ENCODE peak calls at places on chromosomes 4 and X, in seven cellular contexts. One of them, this sample, is unnamed.

GRCh38 chr4:52751349-52751911 is at the start of gene ERVMER34-1:
- DNase-seq in Ammon's horn: no peak
- DNase-seq in iPS-NIHi11: peak; percentile 94
- DNase-seq in skeletal muscle cell: no peak
- DNase-seq in epithelial cell of prostate: peak; percentile 6
- DNase-seq in SW480: peak; percentile 76
- DNase-seq in putamen: no peak
- DNase-seq in this sample: no peak

GRCh38 chr4:38889143-38889542 is 21.5 kb downstream of the FAM114A1 start:
- DNase-seq in putamen: peak; percentile 79
- DNase-seq in skeletal muscle cell: peak; percentile 39
- DNase-seq in Ammon's horn: peak; percentile 63
- DNase-seq in epithelial cell of prostate: peak; percentile 57
- DNase-seq in SW480: peak; percentile 80
- DNase-seq in iPS-NIHi11: no peak
- DNase-seq in this sample: peak; percentile 68

GRCh38 chrX:152958047-152958446 is 35.9 kb downstream of the PNMA5 start:
- DNase-seq in epithelial cell of prostate: no peak
- DNase-seq in Ammon's horn: peak; percentile 19
- DNase-seq in SW480: no peak
- DNase-seq in skeletal muscle cell: no peak
- DNase-seq in putamen: peak; percentile 41
- DNase-seq in iPS-NIHi11: no peak
- DNase-seq in this sample: no peak

GRCh38 chr4:78788005-78788889 is 12.1 kb downstream of the BMP2K start:
- DNase-seq in iPS-NIHi11: no peak
- DNase-seq in epithelial cell of prostate: no peak
- DNase-seq in Ammon's horn: no peak
- DNase-seq in putamen: no peak
- DNase-seq in SW480: no peak
- DNase-seq in skeletal muscle cell: no peak
- DNase-seq in this sample: no peak

GRCh38 chr4:74920704-74921103 is 12.2 kb upstream of the PARM1 start:
- DNase-seq in skeletal muscle cell: no peak
- DNase-seq in putamen: no peak
- DNase-seq in epithelial cell of prostate: no peak
- DNase-seq in iPS-NIHi11: no peak
- DNase-seq in SW480: no peak
- DNase-seq in Ammon's horn: no peak
- DNase-seq in this sample: no peak

GRCh38 chrX:7132335-7133035 is 15.0 kb upstream of the STS start:
- DNase-seq in epithelial cell of prostate: peak; percentile 79
- DNase-seq in iPS-NIHi11: peak; percentile 36
- DNase-seq in skeletal muscle cell: no peak
- DNase-seq in Ammon's horn: peak; percentile 14
- DNase-seq in SW480: no peak
- DNase-seq in putamen: no peak
- DNase-seq in this sample: no peak

GRCh38 chr4:152936446-152937279 is 540 bp downstream of the FHDC1 start:
- DNase-seq in putamen: no peak
- DNase-seq in SW480: peak; percentile 52
- DNase-seq in epithelial cell of prostate: no peak
- DNase-seq in Ammon's horn: no peak
- DNase-seq in skeletal muscle cell: no peak
- DNase-seq in iPS-NIHi11: peak; percentile 81
- DNase-seq in this sample: peak; percentile 12

GRCh38 chr4:55706526-55706925 is 70.4 kb upstream of the NMU start:
- DNase-seq in Ammon's horn: no peak
- DNase-seq in putamen: no peak
- DNase-seq in SW480: no peak
- DNase-seq in iPS-NIHi11: no peak
- DNase-seq in skeletal muscle cell: no peak
- DNase-seq in epithelial cell of prostate: no peak
- DNase-seq in this sample: no peak

GRCh38 chr4:176601156-176601555 is 191.6 kb downstream of the VEGFC start:
- DNase-seq in epithelial cell of prostate: no peak
- DNase-seq in putamen: no peak
- DNase-seq in skeletal muscle cell: no peak
- DNase-seq in iPS-NIHi11: no peak
- DNase-seq in Ammon's horn: no peak
- DNase-seq in SW480: no peak
- DNase-seq in this sample: no peak

GRCh38 chrX:130636277-130636676 is 234.5 kb downstream of the RBMX2 start:
- DNase-seq in Ammon's horn: no peak
- DNase-seq in putamen: no peak
- DNase-seq in iPS-NIHi11: no peak
- DNase-seq in SW480: no peak
- DNase-seq in epithelial cell of prostate: no peak
- DNase-seq in skeletal muscle cell: no peak
- DNase-seq in this sample: no peak

GRCh38 chr4:187128226-187128625 is 404.6 kb upstream of the FAT1 start:
- DNase-seq in putamen: no peak
- DNase-seq in skeletal muscle cell: peak; percentile 20
- DNase-seq in epithelial cell of prostate: peak; percentile 86
- DNase-seq in Ammon's horn: no peak
- DNase-seq in SW480: peak; percentile 31
- DNase-seq in iPS-NIHi11: no peak
- DNase-seq in this sample: no peak

GRCh38 chr4:16646459-16646858 is 252.0 kb downstream of the LDB2 start:
- DNase-seq in SW480: no peak
- DNase-seq in putamen: no peak
- DNase-seq in Ammon's horn: no peak
- DNase-seq in iPS-NIHi11: no peak
- DNase-seq in skeletal muscle cell: no peak
- DNase-seq in epithelial cell of prostate: no peak
- DNase-seq in this sample: no peak

GRCh38 chrX:41025926-41026325 is 59.3 kb upstream of the USP9X start:
- DNase-seq in SW480: no peak
- DNase-seq in skeletal muscle cell: no peak
- DNase-seq in putamen: no peak
- DNase-seq in Ammon's horn: no peak
- DNase-seq in epithelial cell of prostate: no peak
- DNase-seq in iPS-NIHi11: no peak
- DNase-seq in this sample: no peak

GRCh38 chrX:149462849-149463248 is 42.3 kb downstream of the IDS start:
- DNase-seq in skeletal muscle cell: peak; percentile 64
- DNase-seq in SW480: no peak
- DNase-seq in iPS-NIHi11: no peak
- DNase-seq in putamen: no peak
- DNase-seq in Ammon's horn: no peak
- DNase-seq in epithelial cell of prostate: no peak
- DNase-seq in this sample: no peak

GRCh38 chr4:183407128-183407585 is 37.3 kb upstream of the CDKN2AIP start:
- DNase-seq in Ammon's horn: peak; percentile 92
- DNase-seq in SW480: peak; percentile 78
- DNase-seq in iPS-NIHi11: peak; percentile 93
- DNase-seq in epithelial cell of prostate: no peak
- DNase-seq in putamen: peak; percentile 86
- DNase-seq in skeletal muscle cell: peak; percentile 33
- DNase-seq in this sample: peak; percentile 87

GRCh38 chr4:122346503-122346902 is 32.3 kb upstream of the ADAD1 start:
- DNase-seq in Ammon's horn: no peak
- DNase-seq in SW480: no peak
- DNase-seq in skeletal muscle cell: no peak
- DNase-seq in epithelial cell of prostate: no peak
- DNase-seq in putamen: no peak
- DNase-seq in iPS-NIHi11: no peak
- DNase-seq in this sample: no peak

GRCh38 chr4:156778606-156779005 is 193.0 kb downstream of the PDGFC start:
- DNase-seq in skeletal muscle cell: no peak
- DNase-seq in SW480: no peak
- DNase-seq in Ammon's horn: no peak
- DNase-seq in epithelial cell of prostate: no peak
- DNase-seq in iPS-NIHi11: no peak
- DNase-seq in putamen: no peak
- DNase-seq in this sample: no peak

GRCh38 chr4:61520688-61521160 is 320.6 kb downstream of the ADGRL3 start:
- DNase-seq in skeletal muscle cell: peak; percentile 36
- DNase-seq in putamen: no peak
- DNase-seq in SW480: no peak
- DNase-seq in iPS-NIHi11: no peak
- DNase-seq in epithelial cell of prostate: peak; percentile 41
- DNase-seq in Ammon's horn: no peak
- DNase-seq in this sample: no peak

GRCh38 chrX:35890699-35891098 is 28.8 kb upstream of the CFAP47 start:
- DNase-seq in epithelial cell of prostate: no peak
- DNase-seq in Ammon's horn: peak; percentile 34
- DNase-seq in putamen: peak; percentile 31
- DNase-seq in iPS-NIHi11: peak; percentile 48
- DNase-seq in SW480: peak; percentile 33
- DNase-seq in skeletal muscle cell: no peak
- DNase-seq in this sample: peak; percentile 79

GRCh38 chr4:79046191-79046590 is 107.0 kb upstream of the PAQR3 start:
- DNase-seq in iPS-NIHi11: no peak
- DNase-seq in skeletal muscle cell: no peak
- DNase-seq in epithelial cell of prostate: no peak
- DNase-seq in SW480: no peak
- DNase-seq in Ammon's horn: no peak
- DNase-seq in putamen: no peak
- DNase-seq in this sample: no peak

GRCh38 chr4:140374130-140374477 is 658 bp downstream of the SCOC start:
- DNase-seq in skeletal muscle cell: no peak
- DNase-seq in putamen: no peak
- DNase-seq in iPS-NIHi11: peak; percentile 5
- DNase-seq in SW480: peak; percentile 44
- DNase-seq in epithelial cell of prostate: no peak
- DNase-seq in Ammon's horn: no peak
- DNase-seq in this sample: no peak

GRCh38 chrX:30085571-30085970 is 129.8 kb upstream of the MAGEB2 start:
- DNase-seq in putamen: no peak
- DNase-seq in SW480: no peak
- DNase-seq in iPS-NIHi11: no peak
- DNase-seq in skeletal muscle cell: no peak
- DNase-seq in epithelial cell of prostate: no peak
- DNase-seq in Ammon's horn: no peak
- DNase-seq in this sample: no peak

GRCh38 chr4:67714248-67714583 is 13.3 kb upstream of the UBA6 start:
- DNase-seq in iPS-NIHi11: no peak
- DNase-seq in SW480: no peak
- DNase-seq in putamen: no peak
- DNase-seq in Ammon's horn: no peak
- DNase-seq in skeletal muscle cell: no peak
- DNase-seq in epithelial cell of prostate: no peak
- DNase-seq in this sample: no peak

GRCh38 chr4:6942238-6942800 is 32.7 kb downstream of the TBC1D14 start:
- DNase-seq in skeletal muscle cell: peak; percentile 89
- DNase-seq in putamen: no peak
- DNase-seq in SW480: peak; percentile 79
- DNase-seq in iPS-NIHi11: no peak
- DNase-seq in epithelial cell of prostate: peak; percentile 63
- DNase-seq in Ammon's horn: peak; percentile 55
- DNase-seq in this sample: peak; percentile 86

GRCh38 chr4:168917150-168917779 is 92.8 kb downstream of the CBR4 start:
- DNase-seq in iPS-NIHi11: peak; percentile 26
- DNase-seq in Ammon's horn: peak; percentile 23
- DNase-seq in skeletal muscle cell: no peak
- DNase-seq in epithelial cell of prostate: no peak
- DNase-seq in SW480: peak; percentile 27
- DNase-seq in putamen: peak; percentile 14
- DNase-seq in this sample: peak; percentile 44

GRCh38 chr4:129565214-129565613 is 469.3 kb downstream of the C4orf33 start:
- DNase-seq in iPS-NIHi11: no peak
- DNase-seq in SW480: no peak
- DNase-seq in putamen: no peak
- DNase-seq in Ammon's horn: no peak
- DNase-seq in epithelial cell of prostate: no peak
- DNase-seq in skeletal muscle cell: no peak
- DNase-seq in this sample: no peak

This sample was measured in MM.1S.